ENCODE peak calls at places on chromosomes 7 and 10, in eight cellular contexts. A is breast epithelium; U is fibroblast of lung; S is stimulated activated naive CD8-positive, alpha-beta T cell treated with anti-CD3 and anti-CD28 coated beads, Interleukin-15, amount 100 ng/mL, for 72 hours; B is MM.1S; D is activated naive CD4-positive, alpha-beta T cell treated with anti-CD3 and anti-CD28 coated beads, Interleukin-2, amount 10 ng/mL, durations not matched to agents 7 days and 5 days; F is ovary; M is cardiac muscle cell. T is an unnamed sample.

GRCh38 chr7:93719546-93719945 is 145.0 kb upstream of the CALCR start:
- DNase-seq in S (no peak), U (peak; percentile 39), B (no peak), A (no peak), F (no peak), M (no peak), D (no peak), T (peak; percentile 80)

GRCh38 chr10:120987359-120987758 is 136.2 kb downstream of the WDR11 start:
- DNase-seq in F (no peak), A (no peak), U (no peak), S (no peak), D (no peak), B (peak; percentile 70), M (no peak), T (no peak)

GRCh38 chr7:80830584-80831319 is 88.1 kb downstream of the SEMA3C start:
- DNase-seq in S (no peak), F (no peak), B (no peak), M (no peak), A (no peak), D (no peak), U (no peak), T (peak; percentile 57)

GRCh38 chr7:56079450-56080185 is 13.1 kb downstream of the PHKG1 start:
- DNase-seq in M (peak; percentile 30), A (peak; percentile 86), F (peak; percentile 82), D (no peak), U (peak; percentile 79), S (no peak), B (no peak), T (no peak)

GRCh38 chr10:30027057-30028005 is 32.1 kb downstream of the JCAD start:
- DNase-seq in U (no peak), F (peak; percentile 45), M (no peak), S (peak; percentile 95), A (peak; percentile 66), B (peak; percentile 86), D (peak; percentile 94), T (no peak)

GRCh38 chr7:21013765-21014502 is 227.2 kb upstream of the SP8 start:
- DNase-seq in D (no peak), A (no peak), S (no peak), U (no peak), M (no peak), B (no peak), F (no peak), T (no peak)

GRCh38 chr10:14758994-14759664 is 15.6 kb downstream of the FAM107B start:
- DNase-seq in A (no peak), U (no peak), M (no peak), D (no peak), B (no peak), S (peak; percentile 19), F (no peak), T (no peak)

GRCh38 chr10:35781643-35782035 is 139.5 kb upstream of the FZD8 start:
- DNase-seq in B (peak; percentile 16), M (no peak), F (no peak), U (no peak), A (no peak), S (no peak), D (no peak), T (no peak)

GRCh38 chr10:27643296-27643695 is 102.3 kb downstream of the MKX start:
- DNase-seq in F (no peak), A (no peak), S (no peak), U (peak; percentile 6), B (no peak), M (no peak), D (no peak), T (no peak)

GRCh38 chr10:132539431-132539839 is 1.8 kb downstream of the INPP5A start:
- DNase-seq in D (peak; percentile 61), U (no peak), S (peak; percentile 55), M (no peak), F (peak; percentile 42), B (no peak), A (peak; percentile 56), T (no peak)

GRCh38 chr7:155800741-155801267 is 11.5 kb downstream of the SHH start:
- DNase-seq in F (no peak), A (no peak), B (no peak), U (no peak), D (no peak), S (no peak), M (no peak), T (no peak)

GRCh38 chr7:152149363-152149762 is 123.9 kb downstream of the GALNT11 start:
- DNase-seq in F (no peak), U (no peak), M (no peak), S (no peak), A (no peak), B (no peak), D (no peak), T (no peak)

GRCh38 chr7:147022056-147022455 is 905.5 kb downstream of the CNTNAP2 start:
- DNase-seq in U (no peak), B (no peak), F (no peak), D (no peak), M (no peak), S (no peak), A (no peak), T (peak; percentile 19)

GRCh38 chr7:131072505-131073091 is 255.1 kb upstream of the MKLN1 start:
- DNase-seq in D (no peak), A (no peak), F (no peak), M (peak; percentile 56), U (peak; percentile 40), S (no peak), B (no peak), T (no peak)

GRCh38 chr7:44639701-44640321 is 33.4 kb downstream of the OGDH start:
- DNase-seq in S (no peak), M (peak; percentile 77), U (peak; percentile 74), A (peak; percentile 54), F (peak; percentile 87), D (no peak), B (no peak), T (peak; percentile 86)

GRCh38 chr7:97270280-97270679 is 152.8 kb downstream of the SDHAF3 start:
- DNase-seq in B (no peak), D (no peak), M (no peak), U (no peak), F (no peak), S (no peak), A (no peak), T (no peak)

GRCh38 chr7:1865809-1866255 is 195.8 kb downstream of the ELFN1 start:
- DNase-seq in D (no peak), B (no peak), S (no peak), M (no peak), A (no peak), F (no peak), U (no peak), T (no peak)

GRCh38 chr7:31043035-31043434 is 9.1 kb upstream of the ADCYAP1R1 start:
- DNase-seq in U (no peak), D (no peak), M (no peak), B (no peak), F (no peak), S (no peak), A (no peak), T (no peak)

GRCh38 chr7:14521183-14521582 is 381.4 kb downstream of the DGKB start:
- DNase-seq in A (no peak), U (no peak), D (no peak), M (no peak), B (no peak), F (no peak), S (no peak), T (no peak)

GRCh38 chr7:143389316-143390097 is 8.4 kb downstream of the ZYX start:
- DNase-seq in S (no peak), M (no peak), A (no peak), B (no peak), D (no peak), U (no peak), F (no peak), T (no peak)

GRCh38 chr10:86357676-86358075 is 8.9 kb downstream of the GRID1 start:
- DNase-seq in B (no peak), M (no peak), F (no peak), A (no peak), S (no peak), U (no peak), D (no peak), T (no peak)

GRCh38 chr10:124736491-124737136 is 7.6 kb downstream of the FAM53B start:
- DNase-seq in S (peak; percentile 7), D (no peak), B (no peak), A (no peak), M (peak; percentile 62), U (peak; percentile 87), F (peak; percentile 92), T (no peak)

GRCh38 chr7:49714182-49714581 is 59.3 kb upstream of the VWC2 start:
- DNase-seq in B (no peak), U (no peak), F (no peak), M (no peak), A (no peak), D (no peak), S (no peak), T (no peak)

GRCh38 chr10:112754001-112754411 is 196.0 kb upstream of the TCF7L2 start:
- DNase-seq in U (peak; percentile 46), A (no peak), B (no peak), M (no peak), S (no peak), D (no peak), F (no peak), T (no peak)

GRCh38 chr10:73537709-73538108 is 41.9 kb upstream of the PPP3CB start:
- DNase-seq in D (no peak), M (no peak), S (no peak), A (no peak), U (no peak), B (no peak), F (no peak), T (no peak)

GRCh38 chr7:5557920-5558401 is 134.3 kb upstream of the TNRC18 start:
- DNase-seq in U (peak; percentile 25), A (peak; percentile 62), F (peak; percentile 62), S (peak; percentile 30), M (peak; percentile 15), B (peak; percentile 19), D (peak; percentile 57), T (no peak)

GRCh38 chr10:130500251-130501000 is 364.2 kb downstream of the GLRX3 start:
- DNase-seq in B (no peak), M (no peak), D (no peak), U (no peak), F (no peak), S (no peak), A (no peak), T (no peak)

GRCh38 chr10:93566435-93567276 is at the start of gene FFAR4:
- DNase-seq in M (peak; percentile 9), S (no peak), D (no peak), F (no peak), U (no peak), A (no peak), B (no peak), T (no peak)

GRCh38 chr10:12709516-12709915 is 292.0 kb downstream of the CCDC3 start:
- DNase-seq in D (no peak), U (peak; percentile 25), A (no peak), S (no peak), F (no peak), B (no peak), M (no peak), T (no peak)

GRCh38 chr10:8349610-8350249 is 295.2 kb downstream of the GATA3 start:
- DNase-seq in M (no peak), B (no peak), S (no peak), U (no peak), A (no peak), F (no peak), D (no peak), T (no peak)

GRCh38 chr7:108380527-108380926 is 75.7 kb downstream of the NRCAM start:
- DNase-seq in A (no peak), B (no peak), M (no peak), D (no peak), S (no peak), F (no peak), U (no peak), T (no peak)

GRCh38 chr7:2982831-2983230 is 60.8 kb downstream of the CARD11 start:
- DNase-seq in M (no peak), D (peak; percentile 80), A (no peak), F (no peak), U (no peak), B (no peak), S (peak; percentile 71), T (no peak)

GRCh38 chr10:52771534-52772455 is 789 bp downstream of the MBL2 start:
- DNase-seq in S (no peak), D (no peak), M (no peak), B (no peak), F (no peak), U (no peak), A (no peak), T (no peak)

T was measured in non-pigmented ciliary epithelial cell.